ENCODE peak calls at places on chromosome 15, in four cellular contexts. F is choroid plexus epithelial cell; K is stimulated activated CD8-positive, alpha-beta memory T cell treated with anti-CD3 and anti-CD28 coated beads, Interleukin-12 subunit alpha, Interleukin-12 subunit beta, amount 100 ng/mL, for 1 hour; H is AG08396. W is an unnamed sample.

GRCh38 chr15:88803241-88803919 is at the start of gene ACAN:
- DNase-seq in F (no peak), K (no peak), H (no peak), W (no peak)

GRCh38 chr15:44801368-44801767 is 65.0 kb downstream of the TRIM69 start:
- DNase-seq in F (peak), K (no peak), H (no peak), W (no peak)

GRCh38 chr15:73986776-73987056 is 5.4 kb downstream of the STOML1 start:
- DNase-seq in F (no peak), K (no peak), H (no peak), W (no peak)

GRCh38 chr15:55196011-55196410 is 730 bp downstream of the RSL24D1 start:
- DNase-seq in F (peak), K (no peak), H (no peak), W (no peak)

GRCh38 chr15:48358229-48358641 is 27.0 kb downstream of the DUT start:
- DNase-seq in F (peak), K (no peak), H (peak), W (no peak)

GRCh38 chr15:62141643-62142588 is 23.2 kb downstream of the C2CD4B start:
- DNase-seq in F (no peak), K (no peak), H (no peak), W (no peak)

GRCh38 chr15:92454525-92455105 is 60.9 kb downstream of the ST8SIA2 start:
- DNase-seq in F (no peak), K (no peak), H (no peak), W (no peak)

GRCh38 chr15:33343275-33343674 is 32.5 kb downstream of the RYR3 start:
- DNase-seq in F (no peak), K (no peak), H (no peak), W (no peak)

GRCh38 chr15:68410466-68411200 is 21.3 kb downstream of the ITGA11 start:
- DNase-seq in F (no peak), K (no peak), H (no peak), W (no peak)

GRCh38 chr15:48968066-48968465 is 4.3 kb upstream of the SHC4 start:
- DNase-seq in F (no peak), K (no peak), H (no peak), W (no peak)